ENCODE peak calls at places on chromosomes 1 and 21, in six cellular contexts. T, S, R, E, I and O are unnamed samples.

GRCh38 chr1:201648066-201648910 is 109.4 kb downstream of the NAV1 start:
- DNase-seq in I (peak), R (no peak), T (no peak), S (no peak), E (no peak), O (peak)

GRCh38 chr1:206722751-206723499 is 38.2 kb downstream of the MAPKAPK2 start:
- DNase-seq in R (no peak), I (no peak), T (no peak), E (no peak), S (no peak), O (no peak)

GRCh38 chr1:10897981-10898728 is 101.7 kb upstream of the CASZ1 start:
- DNase-seq in R (no peak), S (no peak), I (peak), E (no peak), T (no peak), O (peak)

GRCh38 chr1:68128157-68128556 is 77.7 kb upstream of the DIRAS3 start:
- DNase-seq in S (no peak), I (peak), T (no peak), E (no peak), R (no peak), O (peak)

GRCh38 chr1:17276568-17276967 is 27.7 kb downstream of the PADI3 start:
- DNase-seq in T (no peak), E (no peak), I (peak), S (no peak), R (peak), O (peak)

GRCh38 chr1:63731117-63732043 is 42.4 kb upstream of the ROR1 start:
- DNase-seq in R (peak), E (no peak), T (no peak), S (no peak), I (peak), O (peak)

GRCh38 chr1:155199792-155200191 is 7.9 kb downstream of the THBS3 start:
- DNase-seq in T (no peak), R (no peak), I (no peak), S (no peak), E (no peak), O (no peak)

GRCh38 chr1:41661428-41662060 is 177.1 kb upstream of the EDN2 start:
- DNase-seq in T (no peak), R (no peak), E (no peak), I (no peak), S (peak), O (no peak)

GRCh38 chr1:70866522-70867256 is 180.9 kb downstream of the PTGER3 start:
- DNase-seq in S (no peak), I (no peak), R (no peak), T (no peak), E (no peak), O (no peak)

GRCh38 chr1:41161851-41162250 is 80.3 kb downstream of the SCMH1 start:
- DNase-seq in I (no peak), E (no peak), T (no peak), R (no peak), S (no peak), O (no peak)

GRCh38 chr1:204959374-204959773 is 83.6 kb upstream of the CNTN2 start:
- DNase-seq in S (no peak), T (no peak), R (no peak), E (no peak), I (no peak), O (no peak)

GRCh38 chr21:44552136-44552535 is 831 bp upstream of the KRTAP10-2 start:
- DNase-seq in E (no peak), R (no peak), T (no peak), S (no peak), I (no peak), O (no peak)

GRCh38 chr1:155327981-155328380 is 7.3 kb downstream of the RUSC1 start:
- DNase-seq in E (no peak), I (no peak), S (no peak), R (no peak), T (no peak), O (no peak)

GRCh38 chr1:9374748-9375345 is 82.2 kb downstream of the SPSB1 start:
- DNase-seq in R (no peak), E (no peak), S (no peak), T (no peak), I (no peak), O (no peak)

GRCh38 chr1:119771770-119772169 is 3.1 kb upstream of the HMGCS2 start:
- DNase-seq in R (no peak), I (no peak), S (no peak), T (no peak), E (no peak), O (no peak)

GRCh38 chr21:41768371-41769042 is 1.7 kb upstream of the RIPK4 start:
- DNase-seq in T (no peak), R (peak), E (no peak), I (peak), S (peak), O (peak)

GRCh38 chr1:233172201-233172600 is 123.3 kb downstream of the PCNX2 start:
- DNase-seq in T (no peak), R (peak), E (no peak), I (peak), S (peak), O (no peak)

GRCh38 chr21:26185021-26185420 is 14.5 kb upstream of the APP start:
- DNase-seq in R (no peak), T (no peak), S (no peak), I (peak), E (no peak), O (no peak)

GRCh38 chr1:205477759-205478247 is 22.0 kb upstream of the BLACAT1 start:
- DNase-seq in I (peak), E (no peak), R (peak), S (no peak), T (no peak), O (peak)

GRCh38 chr1:51653127-51653526 is 36.2 kb downstream of the OSBPL9 start:
- DNase-seq in E (no peak), R (no peak), T (no peak), I (no peak), S (no peak), O (no peak)